ENCODE peak calls at places on chromosomes 4 and X, in seven cellular contexts. D is GM12878, I is vagina, A is pancreas, M is HCT116, F is stomach, W is prostate gland. P is an unnamed sample.

GRCh38 chr4:188414441-188414840 is 275.2 kb downstream of the TRIML1 start:
- DNase-seq in I (no peak), W (no peak), A (no peak), D (no peak), F (no peak), M (no peak), P (no peak)

GRCh38 chr4:4677825-4678522 is 136.1 kb upstream of the STX18 start:
- DNase-seq in W (no peak), A (no peak), M (peak), F (no peak), D (no peak), I (no peak), P (no peak)

GRCh38 chr4:102139932-102140331 is 205.3 kb downstream of the SLC39A8 start:
- DNase-seq in A (no peak), D (no peak), F (no peak), I (no peak), M (peak), W (no peak), P (no peak)

GRCh38 chr4:13483142-13484044 is 747 bp downstream of the RAB28 start:
- DNase-seq in D (no peak), A (peak), F (peak), I (no peak), M (peak), W (peak), P (no peak)

GRCh38 chr4:4829837-4830236 is 29.6 kb upstream of the MSX1 start:
- DNase-seq in W (no peak), I (no peak), M (no peak), D (no peak), A (no peak), F (no peak), P (no peak)

GRCh38 chr4:110681381-110681780 is 58.5 kb upstream of the PITX2 start:
- DNase-seq in D (no peak), A (no peak), I (no peak), M (no peak), F (no peak), W (no peak), P (no peak)

GRCh38 chr4:108072300-108072699 is 82.6 kb downstream of the HADH start:
- DNase-seq in I (no peak), A (no peak), M (no peak), F (no peak), W (no peak), D (peak), P (no peak)

GRCh38 chrX:14039344-14039743 is 9.7 kb upstream of the GEMIN8 start:
- DNase-seq in D (no peak), F (peak), W (peak), I (no peak), A (peak), M (no peak), P (no peak)

GRCh38 chr4:150625033-150625432 is 43.1 kb downstream of the MAB21L2 start:
- DNase-seq in I (no peak), A (no peak), W (no peak), D (no peak), M (no peak), F (no peak), P (no peak)

GRCh38 chrX:130057209-130057608 is 53.1 kb downstream of the ELF4 start:
- DNase-seq in F (no peak), W (no peak), I (no peak), A (no peak), M (no peak), D (no peak), P (no peak)

GRCh38 chr4:88511236-88511635 is 12.3 kb downstream of the PYURF start:
- DNase-seq in A (no peak), W (no peak), F (no peak), I (no peak), D (no peak), M (no peak), P (no peak)

DNA sequence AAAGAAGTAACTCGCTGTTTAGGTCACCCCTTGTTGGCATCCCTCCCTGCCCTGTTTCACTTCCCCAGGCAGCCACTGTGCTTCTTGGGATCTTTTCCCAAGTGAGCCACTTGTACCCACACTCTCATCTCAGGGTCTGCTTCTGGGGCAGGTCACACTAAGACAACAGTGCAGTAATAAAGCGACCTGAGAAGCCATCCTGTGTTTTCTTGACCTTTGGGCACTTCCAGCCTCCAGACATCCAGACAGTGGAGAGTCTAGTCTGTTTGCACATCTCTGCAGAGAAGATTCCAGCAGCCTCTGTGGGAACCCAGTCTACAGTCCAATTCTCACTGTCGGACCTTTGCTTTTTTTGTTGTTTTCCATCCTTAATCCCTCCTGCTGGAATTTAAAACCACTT is 50.3 kb upstream of the ATP6AP2 start:
- DNase-seq in W (no peak), M (no peak), A (no peak), I (no peak), F (no peak), D (no peak), P (no peak)
- H3K27ac ChIP-seq in W (no peak), M (no peak), A (no peak), I (no peak), F (no peak), D (no peak), P (no peak)

DNA sequence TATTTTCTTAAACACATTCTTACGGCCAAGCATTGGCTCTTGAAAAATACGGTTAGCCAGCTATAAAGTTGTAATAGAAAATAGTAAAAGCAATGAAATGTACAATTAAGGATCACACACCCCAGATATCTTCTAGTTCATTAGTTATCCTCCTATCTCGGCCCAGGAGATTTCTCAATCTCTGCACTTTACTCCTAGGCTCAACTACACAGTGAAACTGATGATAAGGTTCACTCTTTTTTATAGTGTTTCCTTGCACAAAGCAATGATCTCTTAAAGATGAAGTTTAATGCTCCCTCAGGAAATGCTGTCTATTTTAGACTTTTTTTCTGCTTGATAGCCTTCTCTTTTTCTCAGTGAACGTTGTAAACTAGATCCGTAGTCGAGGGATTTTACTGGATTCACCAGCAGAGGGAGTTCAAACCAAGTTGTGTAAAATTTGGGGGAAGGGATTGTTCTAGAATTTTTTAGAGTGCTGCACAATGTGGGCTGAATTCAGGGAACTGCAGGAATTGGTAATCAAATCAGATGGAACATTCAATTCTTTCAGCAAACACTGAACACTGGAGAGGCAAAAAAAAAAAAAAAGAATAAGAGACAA is 269.5 kb downstream of the GBA3 start:
- DNase-seq in D (no peak), A (no peak), F (no peak), W (no peak), M (no peak), I (no peak), P (no peak)
- TF ChIP-seq CTCF in D (peak), A (peak), F (peak), W (no peak), M (no peak), I (no peak), P (peak)

DNA sequence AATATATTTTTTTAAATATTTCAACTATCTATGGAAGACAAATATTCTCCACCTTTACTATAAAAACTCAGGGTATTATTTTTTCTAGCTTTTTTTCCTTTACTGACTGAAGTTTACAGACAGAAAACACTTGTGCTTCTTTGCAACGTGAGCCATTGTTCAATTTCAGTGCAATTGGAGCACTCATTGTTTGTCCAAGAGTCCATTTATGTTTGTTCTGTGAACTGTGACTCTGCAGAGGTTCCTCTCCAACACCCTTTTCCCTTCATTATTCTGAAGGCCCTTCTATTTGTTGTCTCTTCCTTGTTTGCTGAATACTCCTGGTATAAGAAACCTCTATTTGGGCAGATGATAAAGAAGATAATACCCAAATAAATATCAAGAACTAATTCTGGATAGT is 37.4 kb downstream of the DAPP1 start:
- DNase-seq in I (no peak), W (no peak), M (no peak), D (no peak), F (no peak), A (no peak), P (no peak)
- H3K27ac ChIP-seq in I (no peak), W (no peak), M (no peak), D (no peak), F (no peak), A (no peak), P (no peak)

GRCh38 chr4:168995537-168996295 is 14.3 kb downstream of the CBR4 start:
- DNase-seq in D (no peak), A (no peak), W (no peak), M (no peak), I (no peak), F (no peak), P (no peak)
- TF ChIP-seq CTCF in D (no peak), A (no peak), W (no peak), M (peak), I (no peak), F (no peak), P (peak)

GRCh38 chrX:19888419-19888879 is 1.0 kb upstream of the SH3KBP1 start:
- DNase-seq in W (peak), F (no peak), I (no peak), A (no peak), M (peak), D (no peak), P (no peak)
- H3K27ac ChIP-seq in W (peak), F (peak), I (peak), A (peak), M (peak), D (peak), P (peak)

GRCh38 chrX:115894087-115894486 is 276.5 kb upstream of the AGTR2 start:
- DNase-seq in A (no peak), D (peak), F (no peak), W (no peak), I (no peak), M (peak), P (no peak)
- TF ChIP-seq CTCF in A (peak), D (peak), F (no peak), W (no peak), I (no peak), M (no peak), P (no peak)